ENCODE peak calls at places on chromosomes 4 and X, in eight cellular contexts. S, H, B, R, P, I, E and U are unnamed samples. For H3K4me1, the result is how much of the 10 kb centered on the place peaks cover.

GRCh38 chr4:71607780-71608673 is 175.9 kb downstream of the GC start:
- DNase-seq in B (no peak), P (no peak), H (no peak), I (peak), R (no peak), E (no peak), S (no peak), U (no peak)

GRCh38 chrX:133660356-133660755 is 245.1 kb upstream of the GPC4 start:
- DNase-seq in P (no peak), H (no peak), I (peak), R (no peak), S (no peak), E (no peak), B (no peak), U (no peak)

GRCh38 chr4:63589796-63590195 is 819.5 kb downstream of the TECRL start:
- DNase-seq in P (no peak), B (no peak), E (no peak), H (peak), S (no peak), I (no peak), R (peak), U (no peak)

GRCh38 chrX:49102221-49102620 is 21.3 kb downstream of the GPKOW start:
- DNase-seq in P (no peak), H (no peak), E (no peak), S (no peak), B (no peak), R (no peak), I (no peak), U (no peak)

GRCh38 chr4:24809376-24809775 is 14.0 kb downstream of the SOD3 start:
- DNase-seq in B (no peak), E (no peak), S (no peak), R (peak), H (no peak), P (peak), I (peak), U (no peak)

GRCh38 chr4:180578175-180578574 is 1665.0 kb upstream of the TENM3 start:
- DNase-seq in B (no peak), S (no peak), P (peak), E (no peak), R (no peak), I (no peak), H (no peak), U (no peak)

GRCh38 chr4:168388890-168389289 is 70.3 kb upstream of the DDX60 start:
- DNase-seq in H (no peak), E (no peak), R (no peak), I (peak), P (no peak), S (no peak), B (no peak), U (no peak)

GRCh38 chr4:22962186-22962786 is 269.5 kb downstream of the GBA3 start:
- DNase-seq in I (peak), P (peak), E (no peak), R (peak), H (no peak), S (no peak), B (no peak), U (no peak)

GRCh38 chr4:17276821-17277220 is 235.1 kb downstream of the QDPR start:
- DNase-seq in B (peak), R (no peak), E (peak), S (no peak), H (no peak), I (no peak), P (peak), U (no peak)

GRCh38 chr4:143581331-143581961 is 67.9 kb downstream of the SMARCA5 start:
- DNase-seq in I (no peak), P (no peak), S (no peak), B (no peak), R (peak), H (peak), E (no peak), U (no peak)

GRCh38 chr4:109072595-109072994 is 229.9 kb downstream of the COL25A1 start:
- DNase-seq in P (no peak), H (no peak), S (no peak), E (no peak), R (no peak), I (no peak), B (no peak), U (no peak)

GRCh38 chr4:40180356-40180755 is 16.5 kb upstream of the RHOH start:
- DNase-seq in P (no peak), R (no peak), B (no peak), S (no peak), E (no peak), I (peak), H (no peak), U (no peak)

GRCh38 chr4:57131849-57132745 is 21.9 kb upstream of the IGFBP7 start:
- DNase-seq in I (peak), S (no peak), E (no peak), R (peak), H (no peak), P (no peak), B (no peak), U (no peak)

GRCh38 chrX:119496521-119496829 is 28.2 kb downstream of the SLC25A5 start:
- DNase-seq in S (no peak), I (peak), H (no peak), R (no peak), B (no peak), E (no peak), P (no peak), U (no peak)

GRCh38 chr4:184440593-184441358 is 33.6 kb downstream of the IRF2 start:
- DNase-seq in P (no peak), I (no peak), H (no peak), B (no peak), S (no peak), E (no peak), R (no peak), U (no peak)
- H3K4me1 ChIP-seq in P (under half), I (under half), H (under half), B (under half), S (half or more), E (half or more), R (under half), U (half or more)

GRCh38 chr4:81235982-81236749 is 21.1 kb upstream of the PRKG2 start:
- DNase-seq in I (no peak), E (no peak), H (no peak), S (no peak), B (no peak), P (no peak), R (no peak), U (peak)
- H3K4me3 ChIP-seq in I (no peak), E (no peak), H (no peak), S (no peak), B (no peak), P (no peak), R (no peak), U (no peak)

DNA sequence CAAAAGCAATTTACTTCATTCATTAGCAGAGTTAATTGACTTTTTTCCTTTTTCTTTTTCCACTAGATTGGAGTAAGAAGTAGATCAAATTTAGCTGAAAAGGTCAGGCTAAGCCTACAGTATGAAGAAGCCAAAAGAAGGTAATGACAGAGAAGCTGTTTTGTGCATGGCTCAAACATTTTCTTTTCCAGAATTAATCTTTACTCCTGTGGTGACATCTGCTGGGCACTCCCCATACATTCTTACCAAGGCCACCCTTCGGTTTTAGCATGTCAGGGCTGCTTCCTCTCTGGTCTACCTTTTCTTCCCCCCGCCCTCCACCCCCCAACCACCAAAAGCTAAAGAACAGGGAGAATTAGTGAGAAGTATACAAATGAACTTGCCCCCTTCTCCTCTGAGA is 70.2 kb downstream of the CLDN22 start:
- DNase-seq in H (no peak), S (no peak), R (no peak), E (no peak), P (no peak), I (peak), B (no peak), U (no peak)
- H3K4me1 ChIP-seq in H (under half), S (under half), R (under half), E (under half), P (under half), I (under half), B (under half), U (under half)

GRCh38 chr4:183908284-183908683 is 3.2 kb downstream of the STOX2 start:
- DNase-seq in I (no peak), S (no peak), P (no peak), B (no peak), E (no peak), H (no peak), R (no peak), U (no peak)
- H3K4me3 ChIP-seq in I (no peak), S (no peak), P (no peak), B (no peak), E (peak), H (no peak), R (peak), U (no peak)

GRCh38 chr4:184409911-184410692 is 64.2 kb downstream of the IRF2 start:
- DNase-seq in P (no peak), E (no peak), H (no peak), R (no peak), I (no peak), B (no peak), S (no peak), U (no peak)
- H3K4me1 ChIP-seq in P (under half), E (half or more), H (under half), R (under half), I (under half), B (under half), S (under half), U (under half)

GRCh38 chrX:80335062-80335830 is 85.0 kb upstream of the TENT5D start:
- DNase-seq in R (peak), P (no peak), E (peak), S (peak), B (peak), H (peak), I (peak), U (peak)
- H3K4me3 ChIP-seq in R (peak), P (no peak), E (peak), S (peak), B (peak), H (peak), I (peak), U (peak)